ENCODE peak calls at places on chromosomes 16 and 17, in five cellular contexts. B, W, V, E and R are unnamed samples.

GRCh38 chr16:67399218-67399733 is 6.0 kb upstream of the TPPP3 start:
- DNase-seq in B (no peak), W (no peak), V (no peak), E (no peak), R (no peak)

GRCh38 chr17:27362909-27363308 is 69.0 kb downstream of the WSB1 start:
- DNase-seq in E (no peak), W (no peak), V (no peak), B (no peak), R (no peak)

GRCh38 chr17:3866269-3866668 is 20.2 kb upstream of the NCBP3 start:
- DNase-seq in B (no peak), W (no peak), V (no peak), E (no peak), R (no peak)

GRCh38 chr16:1309888-1310831 is 724 bp downstream of the UBE2I start:
- DNase-seq in V (peak; percentile 32), E (peak; percentile 13), W (no peak), B (peak; percentile 12), R (no peak)

GRCh38 chr16:23072084-23072599 is 77.1 kb downstream of the USP31 start:
- DNase-seq in W (peak; percentile 33), B (peak; percentile 85), E (peak; percentile 41), V (peak; percentile 82), R (no peak)

GRCh38 chr17:71959129-71959528 is 161.7 kb upstream of the SOX9 start:
- DNase-seq in E (no peak), V (no peak), B (no peak), W (no peak), R (no peak)

GRCh38 chr16:24698314-24698713 is 31.1 kb upstream of the TNRC6A start:
- DNase-seq in V (no peak), W (no peak), E (no peak), B (no peak), R (no peak)

GRCh38 chr17:10295728-10296343 is 77.0 kb downstream of the MYH13 start:
- DNase-seq in B (peak; percentile 7), V (peak; percentile 2), E (no peak), W (no peak), R (no peak)

GRCh38 chr16:89502319-89502843 is 5.8 kb upstream of the SPG7 start:
- DNase-seq in B (no peak), E (no peak), V (peak; percentile 95), W (no peak), R (no peak)

GRCh38 chr16:66544358-66544757 is 5.6 kb downstream of the TK2 start:
- DNase-seq in W (no peak), E (no peak), V (no peak), B (no peak), R (no peak)

GRCh38 chr17:27349540-27350021 is 55.7 kb downstream of the WSB1 start:
- DNase-seq in E (no peak), W (no peak), B (no peak), V (no peak), R (no peak)

GRCh38 chr17:54372071-54372720 is 528.5 kb upstream of the TOM1L1 start:
- DNase-seq in B (no peak), E (no peak), W (no peak), V (no peak), R (no peak)

GRCh38 chr16:11099672-11100195 is 155.4 kb downstream of the CLEC16A start:
- DNase-seq in W (no peak), V (no peak), E (no peak), B (no peak), R (no peak)

GRCh38 chr17:30573603-30574175 is 96.5 kb downstream of the GOSR1 start:
- DNase-seq in W (no peak), E (no peak), V (no peak), B (no peak), R (no peak)

GRCh38 chr16:66741131-66741900 is 10.1 kb downstream of the DYNC1LI2 start:
- DNase-seq in E (peak; percentile 87), W (peak; percentile 71), B (peak; percentile 89), V (peak; percentile 75), R (peak; percentile 86)

GRCh38 chr16:82888616-82889015 is 261.8 kb downstream of the CDH13 start:
- DNase-seq in B (no peak), W (peak; percentile 58), E (peak; percentile 78), V (no peak), R (peak; percentile 36)

GRCh38 chr17:77511514-77512061 is 370.8 kb downstream of the SEC14L1 start:
- DNase-seq in B (no peak), E (no peak), V (no peak), W (no peak), R (no peak)

GRCh38 chr17:4073983-4074830 is 68.6 kb downstream of the ZZEF1 start:
- DNase-seq in W (no peak), B (no peak), E (no peak), V (no peak), R (no peak)

GRCh38 chr17:8159459-8160223 is 3.1 kb downstream of the VAMP2 start:
- DNase-seq in V (no peak), B (no peak), E (no peak), W (no peak), R (no peak)

GRCh38 chr16:70161350-70161749 is 12.2 kb upstream of the CLEC18C start:
- DNase-seq in B (no peak), W (no peak), V (no peak), E (no peak), R (no peak)

GRCh38 chr17:37088913-37089312 is 140.2 kb downstream of the AATF start:
- DNase-seq in V (no peak), B (no peak), E (no peak), W (no peak), R (no peak)
- TF ChIP-seq CTCF in V (no peak), B (no peak), E (peak; percentile 4), W (no peak), R (no peak)

DNA sequence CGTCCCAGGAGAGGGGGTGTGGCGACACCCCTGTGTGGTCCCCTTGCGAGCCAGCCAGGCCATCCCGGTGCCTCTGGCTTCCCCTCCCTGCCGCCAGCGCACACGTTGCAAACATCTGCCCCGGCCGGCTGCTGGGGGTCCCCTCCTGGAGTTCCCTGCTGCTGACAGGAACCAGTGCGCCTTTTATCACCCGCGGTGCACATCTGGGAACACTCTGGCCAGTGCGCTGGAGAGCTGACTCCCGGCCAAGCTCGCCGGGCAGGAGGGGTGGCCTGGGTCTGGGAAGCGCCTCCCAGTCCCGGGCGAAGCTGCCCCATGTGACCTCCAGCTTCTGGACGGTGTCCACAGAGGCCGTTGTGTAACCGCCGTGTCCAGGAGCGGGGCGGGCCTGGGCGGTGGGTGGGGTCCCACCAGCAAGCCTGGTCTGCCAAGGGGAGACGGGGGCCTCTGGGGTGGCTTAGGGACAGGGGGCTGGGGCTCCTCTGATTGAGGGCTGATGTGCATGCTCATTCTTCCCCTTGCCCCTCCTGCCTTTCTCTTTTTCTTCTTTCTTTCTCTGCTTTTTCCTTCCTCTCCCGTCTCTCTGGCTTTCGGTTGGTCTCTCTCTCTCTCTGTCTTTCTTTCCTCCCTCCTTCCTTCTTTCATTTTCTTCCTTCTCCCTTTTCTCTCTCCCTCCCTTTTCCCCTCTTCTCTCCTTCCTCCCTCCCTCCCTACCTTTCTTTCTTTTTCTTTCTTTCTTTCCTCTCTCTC is 25.2 kb upstream of the CIBAR2 start:
- DNase-seq in B (peak; percentile 42), E (peak; percentile 54), W (peak; percentile 70), V (no peak), R (no peak)
- H3K4me3 ChIP-seq in B (peak overlapping the region; percentile 22), E (no peak overlapping the region), W (peak overlapping the region; percentile 12), V (no peak overlapping the region), R (peak overlapping the region; percentile 6)

GRCh38 chr17:58312824-58313223 is 15.8 kb downstream of the TSPOAP1 start:
- DNase-seq in V (no peak), E (no peak), W (no peak), B (no peak), R (no peak)
- TF ChIP-seq CTCF in V (peak; percentile 14), E (no peak), W (no peak), B (no peak), R (no peak)

GRCh38 chr17:50272711-50273653 is 1.3 kb upstream of the TMEM92 start:
- DNase-seq in W (no peak), V (no peak), B (peak; percentile 58), E (no peak), R (no peak)

GRCh38 chr17:50272246-50272645 is 2.0 kb upstream of the TMEM92 start:
- DNase-seq in W (no peak), B (no peak), E (no peak), V (no peak), R (no peak)

GRCh38 chr17:50274945-50275221 is 617 bp downstream of the TMEM92 start:
- DNase-seq in W (no peak), B (no peak), E (no peak), V (no peak), R (no peak)

GRCh38 chr17:50274142-50274944 is at the start of gene TMEM92:
- DNase-seq in V (no peak), W (no peak), B (no peak), E (no peak), R (no peak)

GRCh38 chr17:50273654-50274040 is 619 bp upstream of the TMEM92 start:
- DNase-seq in E (no peak), B (no peak), V (no peak), W (no peak), R (no peak)
- H3K4me3 ChIP-seq in E (peak overlapping the region; percentile 46), B (peak overlapping the region; percentile 60), V (no peak overlapping the region), W (peak overlapping the region; percentile 64), R (peak overlapping the region; percentile 51)